ENCODE peak calls at places on chromosome 4, in six cellular contexts. R is NCI-H345, U is chondrocyte, F is H7, L is NCI-H69, I is amygdala. K is an unnamed sample.

GRCh38 chr4:99352602-99353580 is at the start of gene ADH1C:
- DNase-seq in R (no peak), L (peak), U (no peak), I (no peak), F (no peak), K (no peak)

GRCh38 chr4:24969486-24969885 is 56.6 kb upstream of the CCDC149 start:
- DNase-seq in F (no peak), R (no peak), U (no peak), I (no peak), L (no peak), K (no peak)

GRCh38 chr4:14196141-14196540 is 568.6 kb upstream of the BOD1L1 start:
- DNase-seq in R (no peak), U (no peak), F (peak), I (no peak), L (no peak), K (peak)

GRCh38 chr4:912548-913279 is 19.4 kb downstream of the GAK start:
- DNase-seq in R (no peak), U (peak), L (no peak), F (peak), I (no peak), K (no peak)

GRCh38 chr4:4680243-4680642 is 138.4 kb upstream of the STX18 start:
- DNase-seq in I (no peak), U (no peak), L (no peak), F (no peak), R (no peak), K (no peak)

GRCh38 chr4:64807821-64808220 is 398.6 kb upstream of the TECRL start:
- DNase-seq in I (no peak), R (no peak), U (no peak), L (no peak), F (no peak), K (no peak)

GRCh38 chr4:54913751-54914526 is 211.5 kb downstream of the KDR start:
- DNase-seq in R (no peak), I (no peak), U (no peak), F (no peak), L (peak), K (no peak)

GRCh38 chr4:8364141-8364540 is 76.4 kb downstream of the ACOX3 start:
- DNase-seq in R (no peak), U (no peak), I (no peak), F (no peak), L (no peak), K (no peak)

GRCh38 chr4:41400296-41400695 is 137.7 kb upstream of the LIMCH1 start:
- DNase-seq in U (no peak), R (no peak), L (no peak), I (no peak), F (no peak), K (no peak)

GRCh38 chr4:139852612-139853269 is 187.1 kb downstream of the MGST2 start:
- DNase-seq in I (no peak), F (no peak), R (no peak), U (no peak), L (no peak), K (no peak)

GRCh38 chr4:41390661-41391060 is 133.9 kb downstream of the UCHL1 start:
- DNase-seq in I (no peak), R (no peak), L (no peak), U (no peak), F (no peak), K (no peak)